ENCODE peak calls at places on chromosomes 1 and 21, in nine cellular contexts. Y is left ventricle myocardium inferior; Z is kidney; A is coronary artery; E is BE2C; M is activated CD8-positive, alpha-beta T cell treated with anti-CD3 and anti-CD28 coated beads for 36 hours; P is dorsolateral prefrontal cortex; I is HFFc6; G is upper lobe of right lung. C is an unnamed sample.

GRCh38 chr1:88503656-88504055 is 180.4 kb upstream of the PKN2 start:
- DNase-seq in Y (no peak), Z (no peak), I (no peak), G (no peak), P (no peak), A (no peak), M (no peak), E (no peak), C (no peak)

GRCh38 chr1:73065585-73065984 is 783.2 kb upstream of the NEGR1 start:
- DNase-seq in Z (no peak), Y (no peak), E (peak; percentile 7), M (no peak), P (no peak), I (no peak), A (no peak), G (no peak), C (no peak)

GRCh38 chr1:28756846-28757245 is 20.1 kb downstream of the YTHDF2 start:
- DNase-seq in A (no peak), M (peak; percentile 18), E (no peak), Z (no peak), G (no peak), P (no peak), I (no peak), Y (no peak), C (no peak)

GRCh38 chr1:214857716-214858115 is 224.8 kb upstream of the KCNK2 start:
- DNase-seq in A (no peak), M (no peak), E (no peak), Y (no peak), Z (no peak), P (no peak), I (peak; percentile 50), G (no peak), C (no peak)

GRCh38 chr1:186212574-186213224 is 162.4 kb downstream of the TPR start:
- DNase-seq in Y (no peak), M (peak; percentile 18), I (peak; percentile 83), Z (no peak), E (peak; percentile 46), G (no peak), P (no peak), A (no peak), C (no peak)

GRCh38 chr1:156337052-156337887 is 822 bp downstream of the CCT3 start:
- DNase-seq in Z (no peak), I (no peak), G (no peak), Y (no peak), M (peak; percentile 30), A (no peak), P (no peak), E (no peak), C (no peak)

GRCh38 chr1:10237157-10237539 is 26.8 kb downstream of the KIF1B start:
- DNase-seq in M (no peak), P (no peak), I (no peak), E (no peak), Y (no peak), Z (no peak), A (no peak), G (no peak), C (no peak)

GRCh38 chr1:200090252-200091159 is 63.0 kb downstream of the NR5A2 start:
- DNase-seq in E (no peak), A (no peak), Z (no peak), P (no peak), Y (no peak), G (no peak), I (no peak), M (no peak), C (no peak)

GRCh38 chr1:45785583-45785982 is 17.8 kb upstream of the MAST2 start:
- DNase-seq in M (peak; percentile 69), I (no peak), G (no peak), A (no peak), Z (no peak), P (no peak), Y (no peak), E (no peak), C (no peak)

GRCh38 chr1:188642585-188643168 is 1813.9 kb downstream of the PLA2G4A start:
- DNase-seq in P (no peak), Z (no peak), M (no peak), E (no peak), A (no peak), I (no peak), G (peak; percentile 62), Y (no peak), C (no peak)

GRCh38 chr1:162632234-162632666 is at the start of gene DDR2:
- DNase-seq in A (no peak), Y (peak; percentile 58), E (peak; percentile 81), G (no peak), I (peak; percentile 94), Z (peak; percentile 63), P (no peak), M (no peak), C (peak; percentile 92)

GRCh38 chr1:197321821-197322220 is 53.8 kb downstream of the CRB1 start:
- DNase-seq in A (no peak), P (no peak), M (no peak), E (no peak), G (no peak), Z (no peak), I (no peak), Y (no peak), C (no peak)

GRCh38 chr21:41763398-41763931 is 3.4 kb downstream of the RIPK4 start:
- DNase-seq in Y (peak; percentile 5), A (no peak), Z (no peak), I (no peak), G (no peak), P (no peak), E (no peak), M (no peak), C (no peak)

GRCh38 chr1:197519741-197520334 is 251.8 kb downstream of the CRB1 start:
- DNase-seq in Y (no peak), A (no peak), E (no peak), P (no peak), M (no peak), G (no peak), I (peak; percentile 17), Z (no peak), C (no peak)

GRCh38 chr1:24586970-24587820 is 31.3 kb downstream of the NCMAP start:
- DNase-seq in E (peak; percentile 17), A (no peak), M (peak; percentile 70), Y (no peak), Z (no peak), I (peak; percentile 53), P (no peak), G (no peak), C (no peak)

DNA sequence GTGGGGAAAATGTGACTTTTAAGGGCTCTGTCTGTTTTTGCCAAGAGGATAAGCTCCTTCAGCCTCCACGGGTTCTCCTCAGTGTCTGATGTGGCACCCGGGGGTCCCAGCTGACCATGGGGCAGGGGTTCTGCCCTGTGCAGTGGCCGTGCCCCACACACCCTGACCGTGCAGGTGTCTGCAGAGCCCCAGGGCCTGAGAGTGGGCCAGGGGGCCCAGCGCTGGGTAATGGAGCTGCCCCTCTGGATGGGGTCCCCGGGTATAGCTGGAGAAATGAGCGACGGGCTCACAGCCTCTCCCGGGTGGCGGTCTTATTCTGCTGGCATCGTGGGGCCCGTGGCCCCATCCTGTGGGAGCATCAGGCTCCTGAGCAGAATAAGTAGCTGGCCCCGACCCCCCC is 2.9 kb upstream of the PFKL start:
- DNase-seq in E (no peak), Z (no peak), Y (no peak), M (no peak), A (no peak), P (no peak), G (no peak), I (no peak), C (no peak)
- TF ChIP-seq CTCF in E (no peak), Z (no peak), Y (no peak), M (no peak), A (no peak), P (no peak), G (no peak), I (no peak), C (no peak)

DNA sequence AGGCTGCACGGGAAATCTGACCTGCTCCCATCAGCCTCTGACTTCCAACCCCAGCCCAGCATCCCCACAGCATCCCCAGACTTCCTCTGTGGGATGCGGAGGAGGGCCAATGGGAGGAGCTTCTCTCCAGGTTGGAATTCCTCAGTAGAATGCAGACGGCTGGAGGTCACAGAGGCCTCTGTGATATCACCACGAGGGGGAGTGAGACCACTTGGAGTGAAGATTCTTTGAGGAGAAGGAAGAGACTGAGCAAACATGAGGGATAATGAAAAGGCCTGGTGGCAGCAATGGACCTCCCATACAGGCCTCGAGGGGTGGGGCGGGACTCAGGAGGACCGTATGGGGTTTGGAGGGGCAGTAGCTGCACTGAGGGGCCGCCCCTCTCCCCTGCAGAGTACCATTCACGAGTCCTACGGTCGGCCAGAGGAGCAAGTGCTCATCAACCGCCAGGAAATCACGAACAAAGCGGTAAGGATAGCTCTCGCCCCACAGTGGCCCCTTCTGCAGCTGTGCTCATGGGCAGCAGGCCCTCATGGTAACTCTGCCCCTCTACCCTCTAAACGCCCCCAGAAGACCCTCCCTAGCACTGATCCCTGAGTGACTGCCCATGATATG is at the start of gene CATSPER4:
- DNase-seq in Z (no peak), M (no peak), I (no peak), Y (no peak), G (no peak), E (peak; percentile 28), P (no peak), A (no peak), C (no peak)
- TF ChIP-seq CTCF in Z (peak; percentile 17), M (no peak), I (peak; percentile 43), Y (peak; percentile 29), G (no peak), E (peak; percentile 44), P (peak; percentile 15), A (no peak), C (peak; percentile 11)

GRCh38 chr1:30857964-30858363 is 50.6 kb downstream of the SDC3 start:
- DNase-seq in E (no peak), G (no peak), Y (no peak), M (no peak), Z (peak; percentile 50), A (no peak), P (no peak), I (no peak), C (no peak)

GRCh38 chr1:30853350-30853749 is 55.2 kb downstream of the SDC3 start:
- DNase-seq in I (no peak), G (no peak), P (no peak), E (no peak), Y (no peak), M (no peak), Z (peak; percentile 43), A (no peak), C (no peak)

GRCh38 chr1:30857062-30857461 is 51.5 kb downstream of the SDC3 start:
- DNase-seq in E (no peak), A (no peak), P (no peak), Y (no peak), Z (peak; percentile 30), I (no peak), M (no peak), G (no peak), C (no peak)

GRCh38 chr1:30855686-30856259 is 52.8 kb downstream of the SDC3 start:
- DNase-seq in M (no peak), Z (peak; percentile 19), P (no peak), E (no peak), A (no peak), Y (no peak), I (no peak), G (no peak), C (no peak)

GRCh38 chr1:30856260-30856790 is 52.2 kb downstream of the SDC3 start:
- DNase-seq in A (no peak), E (peak; percentile 87), G (no peak), Z (peak; percentile 25), Y (no peak), P (no peak), I (no peak), M (no peak), C (no peak)
- TF ChIP-seq CTCF in A (no peak), E (no peak), G (no peak), Z (no peak), Y (peak; percentile 8), P (no peak), I (peak; percentile 6), M (no peak), C (no peak)

GRCh38 chr1:1899266-1899966 is 8.5 kb upstream of the GNB1 start:
- DNase-seq in Z (peak; percentile 50), M (peak; percentile 59), G (no peak), P (no peak), I (no peak), E (no peak), A (no peak), Y (no peak), C (no peak)
- TF ChIP-seq CTCF in Z (no peak), M (peak; percentile 38), G (no peak), P (no peak), I (peak; percentile 39), E (no peak), A (no peak), Y (no peak), C (no peak)

C was measured in osteocyte.